ENCODE peak calls at places on chromosomes 16 and 17, in nine cellular contexts. One of them, this sample, is unnamed.

GRCh38 chr16:87973721-87974120 is 22.5 kb downstream of the BANP start:
- DNase-seq in fibroblast of mammary gland: no peak
- DNase-seq in stromal cell of bone marrow: no peak
- DNase-seq in RPMI8226: no peak
- DNase-seq in NCI-H1930: no peak
- DNase-seq in GM18507: no peak
- DNase-seq in mucosa of gallbladder: no peak
- DNase-seq in stomach: no peak
- DNase-seq in EH: no peak
- DNase-seq in this sample: no peak

GRCh38 chr17:62064029-62064790 is 868 bp downstream of the MED13 start:
- DNase-seq in fibroblast of mammary gland: peak; percentile 39
- DNase-seq in stromal cell of bone marrow: no peak
- DNase-seq in RPMI8226: peak; percentile 57
- DNase-seq in NCI-H1930: no peak
- DNase-seq in GM18507: no peak
- DNase-seq in mucosa of gallbladder: no peak
- DNase-seq in stomach: no peak
- DNase-seq in EH: peak; percentile 23
- DNase-seq in this sample: peak; percentile 18

GRCh38 chr16:981695-982151 is at the start of gene SOX8:
- DNase-seq in fibroblast of mammary gland: no peak
- DNase-seq in stromal cell of bone marrow: no peak
- DNase-seq in RPMI8226: no peak
- DNase-seq in NCI-H1930: no peak
- DNase-seq in GM18507: no peak
- DNase-seq in mucosa of gallbladder: no peak
- DNase-seq in stomach: peak; percentile 43
- DNase-seq in EH: no peak
- DNase-seq in this sample: no peak

GRCh38 chr17:48453447-48453846 is 23.4 kb upstream of the SKAP1 start:
- DNase-seq in fibroblast of mammary gland: no peak
- DNase-seq in stromal cell of bone marrow: no peak
- DNase-seq in RPMI8226: no peak
- DNase-seq in NCI-H1930: no peak
- DNase-seq in GM18507: no peak
- DNase-seq in mucosa of gallbladder: no peak
- DNase-seq in stomach: no peak
- DNase-seq in EH: no peak
- DNase-seq in this sample: no peak

GRCh38 chr17:72430611-72431432 is 310.0 kb downstream of the SOX9 start:
- DNase-seq in fibroblast of mammary gland: peak; percentile 14
- DNase-seq in stromal cell of bone marrow: no peak
- DNase-seq in RPMI8226: no peak
- DNase-seq in NCI-H1930: no peak
- DNase-seq in GM18507: no peak
- DNase-seq in mucosa of gallbladder: no peak
- DNase-seq in stomach: no peak
- DNase-seq in EH: no peak
- DNase-seq in this sample: no peak

GRCh38 chr16:2482181-2483107 is 7.5 kb downstream of the TBC1D24 start:
- DNase-seq in fibroblast of mammary gland: peak; percentile 59
- DNase-seq in stromal cell of bone marrow: peak; percentile 50
- DNase-seq in RPMI8226: no peak
- DNase-seq in NCI-H1930: no peak
- DNase-seq in GM18507: no peak
- DNase-seq in mucosa of gallbladder: peak; percentile 50
- DNase-seq in stomach: no peak
- DNase-seq in EH: peak; percentile 86
- DNase-seq in this sample: peak; percentile 71

GRCh38 chr16:1532081-1532760 is 1.2 kb upstream of the TMEM204 start:
- DNase-seq in fibroblast of mammary gland: peak; percentile 64
- DNase-seq in stromal cell of bone marrow: no peak
- DNase-seq in RPMI8226: no peak
- DNase-seq in NCI-H1930: no peak
- DNase-seq in GM18507: no peak
- DNase-seq in mucosa of gallbladder: peak; percentile 60
- DNase-seq in stomach: peak; percentile 51
- DNase-seq in EH: peak; percentile 76
- DNase-seq in this sample: no peak

GRCh38 chr17:76385892-76386786 is 1.7 kb downstream of the SPHK1 start:
- DNase-seq in fibroblast of mammary gland: peak; percentile 88
- DNase-seq in stromal cell of bone marrow: peak; percentile 75
- DNase-seq in RPMI8226: peak; percentile 92
- DNase-seq in NCI-H1930: no peak
- DNase-seq in GM18507: peak; percentile 84
- DNase-seq in mucosa of gallbladder: peak; percentile 70
- DNase-seq in stomach: peak; percentile 85
- DNase-seq in EH: peak; percentile 88
- DNase-seq in this sample: peak; percentile 78

GRCh38 chr17:6660765-6661463 is 9.4 kb downstream of the C17orf100 start:
- DNase-seq in fibroblast of mammary gland: no peak
- DNase-seq in stromal cell of bone marrow: no peak
- DNase-seq in RPMI8226: peak; percentile 65
- DNase-seq in NCI-H1930: no peak
- DNase-seq in GM18507: peak; percentile 28
- DNase-seq in mucosa of gallbladder: no peak
- DNase-seq in stomach: no peak
- DNase-seq in EH: no peak
- DNase-seq in this sample: no peak

GRCh38 chr17:27378482-27379200 is 77.6 kb upstream of the KSR1 start:
- DNase-seq in fibroblast of mammary gland: no peak
- DNase-seq in stromal cell of bone marrow: no peak
- DNase-seq in RPMI8226: no peak
- DNase-seq in NCI-H1930: no peak
- DNase-seq in GM18507: no peak
- DNase-seq in mucosa of gallbladder: no peak
- DNase-seq in stomach: no peak
- DNase-seq in EH: no peak
- DNase-seq in this sample: no peak

GRCh38 chr17:73820686-73821448 is 176.6 kb upstream of the SDK2 start:
- DNase-seq in fibroblast of mammary gland: peak; percentile 92
- DNase-seq in stromal cell of bone marrow: no peak
- DNase-seq in RPMI8226: peak; percentile 25
- DNase-seq in NCI-H1930: no peak
- DNase-seq in GM18507: no peak
- DNase-seq in mucosa of gallbladder: no peak
- DNase-seq in stomach: peak; percentile 33
- DNase-seq in EH: no peak
- DNase-seq in this sample: no peak

This sample was measured in IMR-90.